ENCODE peak calls at places on chromosomes 6 and 20, in six cellular contexts. Z, W, A, Y, Q and P are unnamed samples.

GRCh38 chr6:167572841-167573271 is 248.0 kb downstream of the TTLL2 start:
- DNase-seq in Z (no peak), W (no peak), A (peak), Y (no peak), Q (no peak), P (no peak)

GRCh38 chr20:61424628-61425420 is 172.8 kb downstream of the CDH4 start:
- DNase-seq in Z (no peak), W (no peak), A (no peak), Y (no peak), Q (no peak), P (no peak)

GRCh38 chr6:108168026-108168463 is 2.2 kb downstream of the NR2E1 start:
- DNase-seq in Z (no peak), W (no peak), A (no peak), Y (no peak), Q (no peak), P (no peak)

GRCh38 chr6:152471459-152472070 is 165.6 kb downstream of the SYNE1 start:
- DNase-seq in Z (no peak), W (no peak), A (no peak), Y (no peak), Q (no peak), P (no peak)

GRCh38 chr6:137514418-137514817 is 20.2 kb upstream of the OLIG3 start:
- DNase-seq in Z (no peak), W (no peak), A (no peak), Y (no peak), Q (no peak), P (no peak)

GRCh38 chr20:52137850-52138249 is 53.7 kb downstream of the ZFP64 start:
- DNase-seq in Z (no peak), W (no peak), A (no peak), Y (no peak), Q (no peak), P (no peak)

GRCh38 chr20:54267510-54268003 is 59.7 kb downstream of the PFDN4 start:
- DNase-seq in Z (no peak), W (peak), A (no peak), Y (no peak), Q (no peak), P (peak)

GRCh38 chr6:150898390-150899170 is 33.1 kb downstream of the MTHFD1L start:
- DNase-seq in Z (no peak), W (no peak), A (no peak), Y (no peak), Q (no peak), P (no peak)

GRCh38 chr6:13302751-13303667 is 25.3 kb downstream of the TBC1D7 start:
- DNase-seq in Z (no peak), W (peak), A (peak), Y (peak), Q (no peak), P (peak)

GRCh38 chr6:66210964-66211363 is 503.9 kb upstream of the EYS start:
- DNase-seq in Z (no peak), W (no peak), A (no peak), Y (no peak), Q (no peak), P (no peak)

GRCh38 chr20:47205577-47206123 is 150.8 kb downstream of the ZMYND8 start:
- DNase-seq in Z (peak), W (no peak), A (peak), Y (no peak), Q (peak), P (peak)

GRCh38 chr20:20765696-20766095 is 53.3 kb upstream of the RALGAPA2 start:
- DNase-seq in Z (no peak), W (no peak), A (no peak), Y (no peak), Q (no peak), P (no peak)

GRCh38 chr6:122753688-122754056 is 25.8 kb upstream of the FABP7 start:
- DNase-seq in Z (no peak), W (no peak), A (no peak), Y (no peak), Q (no peak), P (no peak)

GRCh38 chr6:99591673-99592364 is 14.8 kb upstream of the PRDM13 start:
- DNase-seq in Z (no peak), W (no peak), A (no peak), Y (no peak), Q (no peak), P (no peak)

GRCh38 chr6:40689181-40689580 is 102.0 kb upstream of the LRFN2 start:
- DNase-seq in Z (no peak), W (no peak), A (no peak), Y (no peak), Q (no peak), P (no peak)

GRCh38 chr6:22106445-22106844 is 190.4 kb downstream of the PRL start:
- DNase-seq in Z (no peak), W (no peak), A (no peak), Y (no peak), Q (no peak), P (no peak)

GRCh38 chr6:42294759-42295158 is 77.1 kb upstream of the MRPS10 start:
- DNase-seq in Z (no peak), W (no peak), A (no peak), Y (no peak), Q (no peak), P (peak)

GRCh38 chr6:31396422-31397152 is 6.8 kb upstream of the MICA start:
- DNase-seq in Z (peak), W (peak), A (peak), Y (no peak), Q (peak), P (peak)

GRCh38 chr6:157487110-157487773 is 106.3 kb downstream of the ZDHHC14 start:
- DNase-seq in Z (no peak), W (no peak), A (no peak), Y (no peak), Q (no peak), P (peak)

GRCh38 chr6:110949679-110950285 is 8.7 kb upstream of the GTF3C6 start:
- DNase-seq in Z (no peak), W (no peak), A (no peak), Y (no peak), Q (no peak), P (no peak)

GRCh38 chr6:102798631-102799030 is 1405.1 kb downstream of the GRIK2 start:
- DNase-seq in Z (peak), W (no peak), A (no peak), Y (no peak), Q (peak), P (no peak)
- TF ChIP-seq CTCF in Z (no peak), W (no peak), A (no peak), Y (no peak), Q (peak), P (no peak)

DNA sequence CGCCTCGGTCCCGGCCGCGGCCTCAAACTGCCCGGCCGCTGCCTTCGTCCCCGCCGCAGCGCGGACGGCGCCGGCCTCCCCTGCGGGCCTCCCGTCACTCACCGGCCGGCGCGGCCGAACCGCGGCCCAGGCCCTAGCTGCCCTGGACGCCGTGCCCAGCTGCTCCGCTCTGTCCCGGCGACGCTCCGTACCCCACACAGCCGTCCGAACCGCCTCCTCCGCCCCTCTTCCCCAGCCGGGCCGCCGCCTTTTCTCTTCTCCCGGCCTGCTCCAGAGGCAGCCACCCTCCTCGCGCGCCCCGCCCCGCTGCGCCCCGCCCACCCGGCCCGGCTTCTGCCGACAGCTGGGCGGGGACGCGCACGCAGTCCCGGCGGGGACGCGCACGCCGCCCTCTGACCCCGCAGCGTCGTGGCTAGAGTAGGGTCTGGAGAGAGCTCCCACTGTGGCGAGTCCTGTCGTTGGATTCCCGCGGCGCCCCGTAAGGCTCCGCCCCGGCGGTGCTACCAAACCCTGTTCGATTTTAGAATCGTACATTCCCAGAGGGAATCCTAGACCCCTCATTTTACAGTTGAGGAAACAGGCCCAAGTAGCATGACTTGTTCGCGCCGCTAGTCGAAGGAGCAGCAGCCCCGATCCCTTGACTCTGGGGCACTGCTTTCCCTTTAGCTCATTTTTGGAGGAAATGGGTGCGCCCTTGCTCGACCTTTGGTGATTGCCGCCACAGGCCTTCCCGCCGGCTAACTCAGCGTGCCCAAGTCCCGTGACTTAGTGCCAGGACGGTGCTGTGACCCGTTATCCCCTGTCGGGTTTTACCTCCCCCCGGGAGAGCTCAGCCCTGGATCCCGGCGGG is at the start of gene FBXO30:
- DNase-seq in Z (peak), W (peak), A (peak), Y (peak), Q (peak), P (peak)
- TF ChIP-seq CTCF in Z (no peak), W (no peak), A (peak), Y (peak), Q (peak), P (no peak)

GRCh38 chr20:44993343-44993742 is 27.0 kb downstream of the STK4 start:
- DNase-seq in Z (no peak), W (no peak), A (no peak), Y (no peak), Q (no peak), P (peak)
- TF ChIP-seq CTCF in Z (no peak), W (no peak), A (no peak), Y (no peak), Q (no peak), P (no peak)

GRCh38 chr6:2714359-2714895 is 36.3 kb downstream of the MYLK4 start:
- DNase-seq in Z (no peak), W (no peak), A (no peak), Y (no peak), Q (no peak), P (peak)

GRCh38 chr6:2710412-2710811 is 40.3 kb downstream of the MYLK4 start:
- DNase-seq in Z (no peak), W (no peak), A (no peak), Y (no peak), Q (no peak), P (no peak)

GRCh38 chr6:2712102-2712501 is 38.6 kb downstream of the MYLK4 start:
- DNase-seq in Z (no peak), W (no peak), A (no peak), Y (no peak), Q (no peak), P (no peak)

GRCh38 chr6:2715737-2716136 is 35.0 kb downstream of the MYLK4 start:
- DNase-seq in Z (no peak), W (no peak), A (no peak), Y (no peak), Q (no peak), P (no peak)

GRCh38 chr6:2713473-2714358 is 37.0 kb downstream of the MYLK4 start:
- DNase-seq in Z (no peak), W (no peak), A (no peak), Y (no peak), Q (no peak), P (peak)
- TF ChIP-seq CTCF in Z (no peak), W (no peak), A (no peak), Y (no peak), Q (no peak), P (no peak)

DNA sequence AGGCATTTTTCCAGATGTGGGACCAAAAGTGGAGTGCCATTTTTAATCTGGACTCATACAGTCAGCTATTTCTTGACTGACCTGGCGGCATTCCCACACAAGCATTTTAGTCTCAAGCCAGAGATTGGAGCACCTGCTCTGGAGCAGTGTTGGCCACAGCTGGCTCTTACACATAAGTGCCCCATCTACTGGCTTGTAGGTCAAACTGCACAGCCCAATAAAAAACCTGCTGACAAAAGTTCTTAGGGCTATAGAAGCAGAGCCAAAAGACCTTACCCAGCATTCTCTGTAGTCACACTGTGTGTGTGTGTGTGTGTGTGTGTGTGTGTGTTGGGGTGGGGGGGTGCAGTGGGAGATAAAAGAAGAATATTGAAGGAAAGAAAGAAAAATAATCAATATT is 38.6 kb upstream of the SENP6 start:
- DNase-seq in Z (no peak), W (no peak), A (no peak), Y (no peak), Q (no peak), P (no peak)
- TF ChIP-seq CTCF in Z (peak), W (no peak), A (no peak), Y (no peak), Q (peak), P (peak)

GRCh38 chr6:15245361-15246216 is at the start of gene JARID2:
- DNase-seq in Z (peak), W (peak), A (peak), Y (peak), Q (peak), P (peak)
- TF ChIP-seq CTCF in Z (no peak), W (no peak), A (no peak), Y (peak), Q (no peak), P (no peak)

GRCh38 chr20:10051185-10051584 is 16.4 kb downstream of the ANKEF1 start:
- DNase-seq in Z (no peak), W (no peak), A (no peak), Y (no peak), Q (no peak), P (no peak)

DNA sequence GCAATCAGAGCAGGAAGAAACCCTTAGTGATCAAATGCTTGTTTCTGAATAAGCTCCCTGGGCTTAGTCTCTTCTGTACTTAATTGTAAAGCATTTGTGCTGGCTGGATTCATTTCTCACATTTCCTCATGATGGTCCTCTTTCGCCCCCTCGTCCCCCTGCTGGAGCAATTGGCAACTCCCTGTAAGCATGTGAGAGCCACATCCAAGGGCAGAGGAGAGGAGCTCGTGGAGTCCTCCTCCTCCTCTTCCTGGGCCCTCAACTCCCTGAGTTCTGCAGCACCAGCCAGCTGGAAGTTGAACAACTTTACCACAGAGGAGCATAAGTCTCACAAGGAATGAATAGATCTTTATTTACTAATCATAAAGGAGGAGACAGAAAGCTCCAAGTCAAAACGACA is 12.6 kb downstream of the ANKEF1 start:
- DNase-seq in Z (peak), W (no peak), A (no peak), Y (no peak), Q (peak), P (no peak)
- TF ChIP-seq CTCF in Z (peak), W (no peak), A (no peak), Y (no peak), Q (peak), P (no peak)

GRCh38 chr20:57723816-57724215 is 14.0 kb upstream of the PMEPA1 start:
- DNase-seq in Z (no peak), W (no peak), A (no peak), Y (no peak), Q (no peak), P (no peak)

GRCh38 chr20:57727863-57728262 is 18.0 kb upstream of the PMEPA1 start:
- DNase-seq in Z (no peak), W (no peak), A (no peak), Y (no peak), Q (no peak), P (no peak)

GRCh38 chr20:57719951-57720350 is 10.1 kb upstream of the PMEPA1 start:
- DNase-seq in Z (no peak), W (no peak), A (no peak), Y (no peak), Q (no peak), P (no peak)

DNA sequence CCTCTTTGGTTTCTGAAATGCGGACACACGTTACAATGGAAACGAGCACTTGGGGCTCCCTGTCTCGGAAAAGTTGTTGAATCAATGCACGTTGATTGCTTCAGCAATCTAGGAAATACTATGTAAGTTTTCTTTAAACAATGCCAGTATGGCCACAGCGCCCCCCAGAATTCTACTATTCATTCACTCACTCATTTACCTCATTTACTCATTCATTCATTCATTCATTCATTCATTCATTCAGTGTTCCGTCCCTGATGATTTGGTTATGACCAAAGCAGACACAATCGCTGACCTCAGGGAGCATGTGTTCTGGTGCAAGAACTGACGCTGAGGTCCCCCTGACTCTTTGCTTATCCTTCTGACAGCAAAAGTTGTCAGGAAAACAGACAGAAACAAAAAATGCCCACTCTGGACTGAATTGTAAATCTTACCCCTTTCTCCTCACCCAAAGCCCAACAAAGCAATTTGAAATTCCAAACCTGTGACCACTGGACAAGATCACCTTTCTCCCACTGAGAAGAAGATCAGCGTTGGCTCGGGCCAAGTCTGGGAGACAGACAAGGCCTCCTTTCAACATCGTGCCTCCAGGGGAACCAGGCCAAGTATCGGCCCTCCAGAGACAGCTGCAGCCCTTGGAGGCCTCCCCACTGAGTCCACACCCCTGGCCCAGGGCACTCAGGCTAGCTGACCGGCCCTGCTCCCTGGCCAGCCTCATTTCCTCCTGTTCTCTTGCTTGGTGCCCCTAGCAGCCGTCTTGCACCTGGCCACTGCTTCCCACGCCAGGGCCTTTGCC is 15.0 kb upstream of the PMEPA1 start:
- DNase-seq in Z (no peak), W (no peak), A (no peak), Y (no peak), Q (no peak), P (no peak)
- TF ChIP-seq CTCF in Z (no peak), W (no peak), A (no peak), Y (no peak), Q (no peak), P (no peak)

DNA sequence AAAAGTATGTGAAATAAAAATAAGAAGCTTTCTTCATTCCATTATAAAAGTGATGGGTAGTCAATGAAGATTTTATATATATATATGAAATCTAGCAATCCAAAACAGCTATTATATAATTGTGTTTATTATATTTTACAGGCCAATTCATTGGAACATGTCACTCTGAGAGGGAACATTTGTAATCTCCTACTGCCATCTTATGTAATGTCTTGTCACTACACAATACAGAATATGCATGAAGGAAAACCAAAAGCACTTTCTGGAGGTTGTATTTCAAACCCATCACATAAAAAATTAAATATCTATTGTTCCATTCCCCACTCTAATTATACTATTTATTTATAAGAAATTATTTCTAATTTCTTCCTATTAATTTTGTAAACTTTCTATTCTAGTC is 31.5 kb upstream of the IRAK1BP1 start:
- DNase-seq in Z (no peak), W (no peak), A (no peak), Y (no peak), Q (no peak), P (peak)
- TF ChIP-seq CTCF in Z (no peak), W (no peak), A (peak), Y (no peak), Q (peak), P (no peak)

GRCh38 chr20:674936-675452 is 608 bp downstream of the SCRT2 start:
- DNase-seq in Z (no peak), W (no peak), A (no peak), Y (no peak), Q (no peak), P (no peak)

GRCh38 chr20:671252-672030 is 4.2 kb downstream of the SCRT2 start:
- DNase-seq in Z (no peak), W (no peak), A (no peak), Y (no peak), Q (no peak), P (no peak)

GRCh38 chr20:673606-674005 is 2.0 kb downstream of the SCRT2 start:
- DNase-seq in Z (no peak), W (no peak), A (no peak), Y (no peak), Q (no peak), P (no peak)

GRCh38 chr20:675453-676314 is at the start of gene SCRT2:
- DNase-seq in Z (peak), W (peak), A (peak), Y (no peak), Q (peak), P (peak)

GRCh38 chr20:672975-673604 is 2.5 kb downstream of the SCRT2 start:
- DNase-seq in Z (peak), W (no peak), A (no peak), Y (no peak), Q (no peak), P (no peak)
- TF ChIP-seq CTCF in Z (peak), W (no peak), A (no peak), Y (no peak), Q (peak), P (no peak)